ENCODE peak calls at places on chromosomes 5 and 9, in four cellular contexts. N, Q, J and P are unnamed samples.

GRCh38 chr9:105004466-105005090 is 76.6 kb upstream of the ABCA1 start:
- DNase-seq in N (no peak), Q (no peak), J (no peak), P (no peak)

GRCh38 chr5:149358294-149358651 is 427 bp downstream of the PCYOX1L start:
- DNase-seq in N (peak; percentile 41), Q (peak; percentile 51), J (peak; percentile 54), P (peak; percentile 80)

GRCh38 chr9:126638571-126639132 is 24.9 kb downstream of the LMX1B start:
- DNase-seq in N (peak; percentile 53), Q (no peak), J (no peak), P (no peak)

GRCh38 chr5:180636403-180637075 is 12.9 kb downstream of the FLT4 start:
- DNase-seq in N (no peak), Q (peak; percentile 26), J (peak; percentile 14), P (peak; percentile 61)

GRCh38 chr5:156798201-156798600 is 51.9 kb upstream of the PPP1R2B start:
- DNase-seq in N (no peak), Q (no peak), J (no peak), P (no peak)

GRCh38 chr9:120538339-120538738 is 41.6 kb downstream of the CDK5RAP2 start:
- DNase-seq in N (no peak), Q (peak; percentile 72), J (no peak), P (no peak)

GRCh38 chr5:153619706-153620105 is 129.2 kb downstream of the GRIA1 start:
- DNase-seq in N (no peak), Q (no peak), J (no peak), P (no peak)

GRCh38 chr5:116734717-116735072 is 160.1 kb upstream of the SEMA6A start:
- DNase-seq in N (no peak), Q (no peak), J (no peak), P (no peak)

GRCh38 chr5:80569961-80570786 is at the start of gene ANKRD34B:
- DNase-seq in N (peak; percentile 50), Q (peak; percentile 29), J (peak; percentile 8), P (peak; percentile 75)

GRCh38 chr5:154782326-154782725 is 27.1 kb downstream of the LARP1 start:
- DNase-seq in N (no peak), Q (peak; percentile 30), J (no peak), P (no peak)

GRCh38 chr9:111016046-111017026 is 21.9 kb downstream of the LPAR1 start:
- DNase-seq in N (no peak), Q (no peak), J (no peak), P (no peak)

GRCh38 chr5:79547429-79547822 is 33.5 kb upstream of the HOMER1 start:
- DNase-seq in N (no peak), Q (no peak), J (no peak), P (no peak)

GRCh38 chr9:76620586-76620985 is 143.7 kb upstream of the PCA3 start:
- DNase-seq in N (no peak), Q (no peak), J (no peak), P (no peak)

GRCh38 chr9:129550199-129550839 is 70.6 kb downstream of the C9orf50 start:
- DNase-seq in N (no peak), Q (peak; percentile 86), J (peak; percentile 86), P (peak; percentile 96)

GRCh38 chr9:110977259-110977709 is 61.0 kb downstream of the LPAR1 start:
- DNase-seq in N (no peak), Q (no peak), J (no peak), P (no peak)

GRCh38 chr9:132238026-132238972 is 76.4 kb downstream of the NTNG2 start:
- DNase-seq in N (no peak), Q (no peak), J (no peak), P (peak; percentile 77)

GRCh38 chr5:96293966-96294886 is 138.8 kb downstream of the PCSK1 start:
- DNase-seq in N (no peak), Q (no peak), J (no peak), P (no peak)
- H3K27ac ChIP-seq in N (no peak overlapping the region), Q (peak overlapping the region; percentile 88), J (peak overlapping the region; percentile 39), P (no peak overlapping the region)

GRCh38 chr9:3956081-3956701 is 343.7 kb downstream of the GLIS3 start:
- DNase-seq in N (no peak), Q (no peak), J (no peak), P (no peak)

GRCh38 chr9:3963266-3964019 is 336.4 kb downstream of the GLIS3 start:
- DNase-seq in N (no peak), Q (no peak), J (no peak), P (peak; percentile 66)

GRCh38 chr9:3957296-3957695 is 342.6 kb downstream of the GLIS3 start:
- DNase-seq in N (no peak), Q (no peak), J (no peak), P (no peak)

GRCh38 chr9:3962467-3962866 is 337.4 kb downstream of the GLIS3 start:
- DNase-seq in N (no peak), Q (no peak), J (no peak), P (no peak)

DNA sequence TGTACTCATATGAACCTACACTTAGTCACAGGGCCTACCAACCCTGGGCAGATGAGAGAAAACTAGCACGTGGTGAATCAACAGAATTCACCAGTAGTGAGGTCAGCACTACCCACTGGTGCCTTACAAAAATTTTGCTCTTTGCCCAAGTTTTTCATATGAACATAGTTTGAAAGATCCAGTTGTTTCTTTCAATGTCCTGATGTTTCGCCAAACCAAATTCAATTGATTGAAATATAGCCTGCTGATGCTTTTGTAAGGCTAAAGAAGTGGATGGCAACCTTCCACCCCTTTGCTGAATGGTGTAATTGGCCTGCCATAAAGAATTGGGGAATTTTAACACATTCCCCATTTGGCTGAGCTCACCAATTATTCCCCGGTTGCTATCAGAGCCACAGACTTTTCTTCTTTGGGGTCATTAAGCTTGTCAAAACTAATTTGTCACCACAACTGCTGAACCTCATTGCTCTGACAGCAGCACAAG is 339.2 kb downstream of the GLIS3 start:
- DNase-seq in N (no peak), Q (no peak), J (no peak), P (no peak)
- H3K27ac ChIP-seq in N (no peak overlapping the region), Q (no peak overlapping the region), J (no peak overlapping the region), P (no peak overlapping the region)

DNA sequence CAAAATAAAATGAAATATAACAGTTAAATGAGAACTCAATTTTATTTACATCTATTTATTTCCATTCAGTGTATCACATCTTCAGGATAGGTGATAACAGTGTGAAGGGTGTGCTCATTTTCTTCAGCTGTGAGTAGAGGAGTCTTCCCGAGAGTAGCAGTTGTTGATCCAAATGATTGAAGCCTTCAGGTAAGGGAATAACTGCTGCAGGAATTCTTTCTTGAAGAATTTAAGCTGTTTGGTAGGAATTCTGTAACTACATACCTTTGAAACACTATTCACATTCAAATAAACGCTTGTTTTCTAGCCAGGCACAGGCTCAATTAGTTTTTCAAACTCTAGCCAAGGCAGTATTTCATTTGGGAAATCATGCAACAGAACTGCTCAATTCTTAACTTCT is 15.3 kb downstream of the SRP19 start:
- DNase-seq in N (no peak), Q (no peak), J (no peak), P (no peak)
- H3K27ac ChIP-seq in N (no peak overlapping the region), Q (no peak overlapping the region), J (no peak overlapping the region), P (no peak overlapping the region)

GRCh38 chr9:134059188-134059641 is 8.6 kb downstream of the BRD3 start:
- DNase-seq in N (no peak), Q (no peak), J (no peak), P (peak; percentile 65)

GRCh38 chr9:134057311-134057665 is 10.5 kb downstream of the BRD3 start:
- DNase-seq in N (no peak), Q (no peak), J (no peak), P (no peak)

GRCh38 chr9:134059661-134060395 is 8.0 kb downstream of the BRD3 start:
- DNase-seq in N (no peak), Q (no peak), J (peak; percentile 23), P (peak; percentile 66)

GRCh38 chr9:134057751-134058701 is 9.8 kb downstream of the BRD3 start:
- DNase-seq in N (no peak), Q (peak; percentile 68), J (no peak), P (peak; percentile 76)

GRCh38 chr9:134058716-134059115 is 9.1 kb downstream of the BRD3 start:
- DNase-seq in N (no peak), Q (no peak), J (no peak), P (no peak)
- H3K27ac ChIP-seq in N (no peak overlapping the region), Q (peak overlapping the region; percentile 83), J (no peak overlapping the region), P (no peak overlapping the region)

GRCh38 chr5:72599519-72600400 is 92.5 kb upstream of the ZNF366 start:
- DNase-seq in N (no peak), Q (no peak), J (no peak), P (no peak)
- H3K27ac ChIP-seq in N (no peak overlapping the region), Q (no peak overlapping the region), J (no peak overlapping the region), P (no peak overlapping the region)

GRCh38 chr9:107807183-107807582 is 317.6 kb upstream of the KLF4 start:
- DNase-seq in N (no peak), Q (no peak), J (no peak), P (no peak)

GRCh38 chr9:107813287-107813686 is 323.7 kb upstream of the KLF4 start:
- DNase-seq in N (no peak), Q (no peak), J (no peak), P (no peak)

GRCh38 chr9:107805198-107805597 is 315.6 kb upstream of the KLF4 start:
- DNase-seq in N (no peak), Q (no peak), J (no peak), P (no peak)

GRCh38 chr9:107810493-107810931 is 320.9 kb upstream of the KLF4 start:
- DNase-seq in N (no peak), Q (no peak), J (no peak), P (no peak)

DNA sequence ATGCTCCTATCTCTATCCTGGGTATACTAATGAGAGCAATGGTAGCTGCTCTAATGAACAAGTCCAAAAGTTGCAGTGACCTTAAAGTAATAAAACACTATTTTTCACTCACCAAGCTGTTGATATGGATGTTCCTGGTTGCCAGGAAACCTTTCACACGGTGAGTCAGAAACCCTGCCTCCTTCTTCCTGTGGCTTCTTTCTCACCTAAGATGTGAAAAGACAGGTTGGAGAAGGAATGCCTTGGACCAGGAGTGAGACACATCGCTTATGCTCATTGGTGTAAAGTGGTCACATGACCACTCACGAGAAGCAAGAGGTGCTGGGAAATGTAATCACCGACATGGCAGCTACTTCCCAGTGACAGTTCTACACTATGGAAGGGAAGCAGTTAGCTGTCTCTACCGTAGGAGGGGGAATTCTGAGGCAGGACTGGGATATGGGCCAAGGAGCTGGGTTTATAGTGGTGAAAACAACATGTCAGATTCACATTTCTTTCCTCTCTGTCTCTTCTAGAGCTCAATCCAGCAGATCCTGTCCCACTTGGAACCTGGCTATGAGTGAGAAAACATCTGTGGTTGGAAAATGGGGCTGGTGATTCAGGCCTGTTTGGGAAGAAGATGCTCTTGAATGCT is 320.4 kb upstream of the KLF4 start:
- DNase-seq in N (no peak), Q (no peak), J (no peak), P (no peak)
- H3K27ac ChIP-seq in N (no peak overlapping the region), Q (no peak overlapping the region), J (no peak overlapping the region), P (no peak overlapping the region)

GRCh38 chr9:20662156-20662555 is 21.9 kb upstream of the FOCAD start:
- DNase-seq in N (no peak), Q (no peak), J (no peak), P (no peak)
- H3K27ac ChIP-seq in N (no peak overlapping the region), Q (no peak overlapping the region), J (no peak overlapping the region), P (no peak overlapping the region)